ENCODE peak calls at places on chromosomes 12 and 14, in five cellular contexts. E, G, O, X and K are unnamed samples.

GRCh38 chr12:31567029-31567428 is 23.9 kb downstream of the DENND5B start:
- DNase-seq in O (no peak), X (no peak), G (no peak), E (no peak), K (no peak)

GRCh38 chr12:131682511-131682895 is 28.4 kb upstream of the SFSWAP start:
- DNase-seq in E (no peak), G (no peak), X (no peak), O (no peak), K (no peak)

GRCh38 chr12:100518376-100518775 is 44.7 kb downstream of the NR1H4 start:
- DNase-seq in G (no peak), E (no peak), O (no peak), X (no peak), K (no peak)

GRCh38 chr14:103711516-103712431 is 3.5 kb downstream of the XRCC3 start:
- DNase-seq in E (no peak), O (no peak), G (no peak), X (no peak), K (no peak)

GRCh38 chr14:54640480-54640879 is 73.6 kb downstream of the SAMD4A start:
- DNase-seq in X (no peak), O (no peak), E (no peak), G (no peak), K (no peak)

GRCh38 chr14:92503756-92504491 is 9.7 kb upstream of the RIN3 start:
- DNase-seq in X (no peak), G (no peak), O (peak; percentile 40), E (no peak), K (no peak)

GRCh38 chr12:127162902-127163301 is 1104.1 kb upstream of the TMEM132C start:
- DNase-seq in G (no peak), X (no peak), O (peak; percentile 78), E (no peak), K (peak; percentile 38)

GRCh38 chr12:75603475-75603874 is 92.1 kb upstream of the KRR1 start:
- DNase-seq in X (no peak), O (peak; percentile 23), E (no peak), G (no peak), K (no peak)

GRCh38 chr14:94129111-94129757 is at the start of gene IFI27L2:
- DNase-seq in G (peak; percentile 80), X (peak; percentile 24), E (peak; percentile 26), O (peak; percentile 81), K (peak; percentile 38)

GRCh38 chr12:3530548-3530947 is 39.5 kb downstream of the PRMT8 start:
- DNase-seq in X (no peak), E (no peak), O (no peak), G (no peak), K (no peak)

GRCh38 chr14:61462566-61463195 is 141.3 kb downstream of the PRKCH start:
- DNase-seq in E (no peak), G (no peak), O (peak; percentile 88), X (no peak), K (no peak)

GRCh38 chr14:80679273-80679672 is 262.3 kb downstream of the CEP128 start:
- DNase-seq in G (no peak), O (peak; percentile 15), X (no peak), E (no peak), K (no peak)

GRCh38 chr14:85342858-85343607 is 186.9 kb upstream of the FLRT2 start:
- DNase-seq in X (no peak), E (no peak), G (no peak), O (peak; percentile 33), K (no peak)

GRCh38 chr14:102688290-102688689 is 89.0 kb upstream of the TRAF3 start:
- DNase-seq in E (no peak), X (no peak), O (no peak), G (no peak), K (no peak)

GRCh38 chr14:102686176-102686801 is 91.0 kb upstream of the TRAF3 start:
- DNase-seq in O (no peak), G (no peak), E (no peak), X (no peak), K (no peak)

GRCh38 chr14:102684276-102684663 is 91.8 kb downstream of the RCOR1 start:
- DNase-seq in G (no peak), E (no peak), X (no peak), O (no peak), K (no peak)

GRCh38 chr14:102678394-102678793 is 85.9 kb downstream of the RCOR1 start:
- DNase-seq in G (no peak), O (no peak), X (no peak), E (no peak), K (no peak)

DNA sequence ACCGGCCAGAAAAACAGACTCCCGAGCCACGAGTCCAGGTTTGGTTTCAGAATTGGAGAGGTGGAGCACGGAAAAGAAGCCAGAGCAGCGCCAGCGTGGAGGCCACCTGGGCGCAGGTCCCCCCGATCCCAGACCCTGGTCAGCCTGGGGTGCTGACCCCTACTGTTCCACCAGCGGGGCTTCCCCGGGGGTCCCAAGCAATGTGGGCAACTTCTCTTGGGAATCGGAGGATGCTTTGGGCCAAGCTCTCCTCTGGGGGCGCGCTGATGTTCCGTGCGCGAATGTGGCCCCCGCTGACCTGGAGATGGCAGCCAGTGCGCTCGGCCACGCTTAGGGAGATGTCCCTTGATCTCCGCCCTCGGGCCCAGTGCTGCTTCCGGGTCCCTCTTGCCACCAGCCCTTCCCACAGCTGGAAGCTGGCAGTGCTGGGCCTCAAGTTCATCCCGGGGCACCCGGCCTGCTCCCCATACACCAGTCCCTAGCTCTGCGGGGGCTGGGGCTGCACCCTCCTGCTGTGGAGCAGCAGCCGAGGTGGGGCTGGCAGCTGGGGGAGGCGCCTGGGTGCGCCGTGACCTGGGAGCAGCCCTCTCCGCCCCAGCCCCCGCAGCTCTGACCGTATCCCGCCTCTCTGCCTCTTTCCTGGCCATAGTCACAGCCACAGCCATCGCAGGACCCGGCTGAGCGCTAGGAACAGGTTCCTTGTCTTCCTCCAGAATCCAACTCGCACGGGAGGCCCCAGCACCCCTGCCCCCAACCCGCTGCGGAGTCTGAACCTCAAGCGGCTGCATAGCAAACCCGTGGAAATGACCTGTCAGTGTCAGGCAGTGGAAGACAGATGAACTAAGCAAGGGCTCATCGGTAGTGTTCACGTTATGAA is 91.2 kb downstream of the RCOR1 start:
- DNase-seq in X (no peak), G (no peak), E (no peak), O (no peak), K (no peak)
- TF ChIP-seq CTCF in X (no peak), G (no peak), E (no peak), O (no peak), K (no peak)

DNA sequence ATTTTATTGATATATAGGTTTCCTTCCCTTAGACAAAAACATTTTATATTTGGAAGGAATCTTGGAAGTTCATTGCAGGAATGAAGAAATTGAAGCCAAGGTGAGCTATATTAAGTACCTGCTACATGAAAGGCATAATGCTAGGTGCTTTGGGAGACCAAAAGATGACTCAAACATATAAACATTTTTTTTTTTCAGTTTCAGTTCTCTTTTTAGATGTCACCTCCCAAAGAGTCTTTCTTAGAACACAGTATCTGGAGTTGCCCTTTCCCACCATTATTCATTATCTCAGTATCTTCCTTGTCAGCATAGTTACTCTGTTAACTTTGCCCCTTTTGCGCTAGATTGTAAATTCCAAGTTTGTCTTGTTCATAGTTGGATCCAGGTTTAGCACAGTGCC is 1.1 kb downstream of the LIN52 start:
- DNase-seq in E (no peak), X (no peak), O (no peak), G (peak; percentile 72), K (peak; percentile 46)
- H3K4me3 ChIP-seq in E (peak overlapping the region; percentile 72), X (peak overlapping the region; percentile 90), O (no peak overlapping the region), G (peak overlapping the region; percentile 89), K (peak overlapping the region; percentile 84)

DNA sequence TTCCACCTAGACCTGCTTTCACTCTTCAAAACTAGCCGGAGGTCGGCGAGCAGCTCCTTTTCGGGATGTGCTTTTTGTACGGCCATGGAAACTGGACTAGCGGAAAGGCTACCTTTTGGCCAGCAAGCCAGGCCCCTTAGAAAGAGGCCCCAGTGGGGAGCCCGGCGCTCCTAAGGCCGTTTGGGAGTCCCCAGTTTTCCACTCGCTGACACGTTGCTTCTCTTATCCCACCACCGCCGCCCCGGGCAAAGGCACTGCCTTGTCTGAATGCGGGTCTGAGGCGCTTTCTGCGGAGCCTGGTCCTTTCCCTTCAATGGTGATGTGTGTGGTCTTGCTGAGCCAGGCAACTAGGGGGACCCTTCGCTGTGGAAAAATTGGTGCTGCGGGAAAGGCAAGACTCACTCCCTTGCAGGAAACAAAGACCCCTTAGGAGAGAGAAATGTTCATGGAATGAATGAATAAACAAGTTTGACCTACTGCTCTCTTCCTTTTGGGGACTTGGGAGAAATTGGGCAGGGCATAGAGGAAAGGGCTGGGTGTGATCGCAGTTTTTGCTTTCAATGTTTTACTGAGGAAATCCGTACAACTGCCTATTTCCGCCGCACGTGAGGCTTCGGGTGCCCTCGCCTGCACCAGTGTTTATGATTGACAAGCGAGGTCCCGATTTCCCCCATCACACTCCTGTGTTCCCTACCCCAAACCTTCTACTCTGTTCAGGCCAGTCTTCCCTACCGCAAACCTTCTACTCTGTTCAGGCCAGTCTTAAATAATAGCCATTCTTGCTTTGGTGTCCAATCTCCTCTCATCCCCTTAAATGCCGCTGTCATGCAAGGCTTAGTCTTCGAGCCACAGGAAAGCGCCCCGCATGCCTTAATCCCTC is 970 bp upstream of the SLC38A2 start:
- DNase-seq in G (peak; percentile 42), X (no peak), O (peak; percentile 73), E (peak; percentile 3), K (no peak)
- TF ChIP-seq CTCF in G (no peak), X (peak; percentile 47), O (peak; percentile 53), E (no peak), K (no peak)

DNA sequence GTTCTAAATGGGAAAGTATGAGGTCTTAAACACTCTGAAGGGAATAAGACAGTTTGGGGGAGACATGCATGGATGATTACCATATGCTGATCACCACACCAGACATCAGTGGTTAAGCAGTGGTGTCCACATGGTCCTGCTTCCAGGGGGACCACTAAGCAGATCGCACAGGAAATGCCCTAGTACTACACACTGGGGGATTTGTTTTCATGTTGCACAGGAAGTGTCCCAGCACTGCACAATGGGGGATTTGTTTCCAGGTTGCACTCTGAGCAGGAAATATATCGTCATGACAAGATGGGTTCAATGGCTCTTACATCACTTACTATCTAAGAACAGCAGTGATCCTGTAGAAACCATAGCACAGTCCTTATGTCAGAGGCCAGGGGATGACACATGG is 245.5 kb downstream of the BCL11B start:
- DNase-seq in O (no peak), X (no peak), E (no peak), G (no peak), K (no peak)
- H3K4me3 ChIP-seq in O (no peak overlapping the region), X (no peak overlapping the region), E (no peak overlapping the region), G (no peak overlapping the region), K (no peak overlapping the region)

DNA sequence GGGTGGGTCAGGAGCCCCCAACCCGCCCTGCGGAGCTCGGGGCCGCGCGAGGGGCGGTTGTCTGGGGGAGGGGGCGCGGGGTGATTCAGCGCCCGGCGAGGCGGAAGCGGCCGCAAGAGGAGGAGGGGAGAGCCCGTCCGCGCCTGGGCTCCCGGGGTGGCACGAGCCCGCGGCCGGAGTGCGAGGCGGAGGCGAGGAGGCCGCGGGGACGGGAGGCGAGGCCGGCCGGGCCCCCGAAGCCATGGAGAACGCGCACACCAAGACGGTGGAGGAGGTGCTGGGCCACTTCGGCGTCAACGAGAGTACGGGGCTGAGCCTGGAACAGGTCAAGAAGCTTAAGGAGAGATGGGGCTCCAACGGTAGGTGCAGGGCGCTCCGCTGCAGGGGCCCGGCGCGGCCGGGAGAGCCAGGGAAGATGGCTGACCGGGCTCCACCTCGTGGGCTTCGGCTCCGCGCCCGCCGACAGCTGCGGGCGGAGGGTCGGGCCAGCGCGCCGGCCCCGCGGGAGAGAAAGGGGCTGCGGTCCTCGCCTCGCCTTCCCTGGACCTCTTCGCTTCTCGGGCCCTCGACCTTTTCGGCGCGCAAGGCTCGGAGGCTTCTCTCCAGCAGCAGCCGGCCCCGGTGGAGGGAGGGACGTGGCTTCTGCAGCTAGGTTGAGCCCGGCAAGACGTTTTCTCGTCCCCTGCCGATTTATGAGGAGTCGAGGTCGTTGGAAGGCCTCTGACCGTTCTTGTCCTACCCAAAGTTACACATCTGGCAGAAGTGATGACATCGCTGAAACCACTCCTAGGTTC is 699 bp downstream of the ATP2A2 start:
- DNase-seq in E (peak; percentile 8), G (peak; percentile 79), X (no peak), O (peak; percentile 53), K (no peak)
- TF ChIP-seq CTCF in E (no peak), G (no peak), X (no peak), O (no peak), K (no peak)